ENCODE peak calls at places on chromosomes 5 and 9, in seven cellular contexts. One of them, this sample, is unnamed.

GRCh38 chr5:148482697-148483462 is 99.1 kb downstream of the FBXO38 start:
- DNase-seq in IMR-90: peak
- DNase-seq in body of pancreas: peak
- DNase-seq in choroid plexus epithelial cell: peak
- DNase-seq in lung: peak
- DNase-seq in astrocyte of the cerebellum: no peak
- DNase-seq in BE2C: peak
- DNase-seq in this sample: no peak

GRCh38 chr9:22049411-22049810 is 40.3 kb upstream of the CDKN2B start:
- DNase-seq in lung: no peak
- DNase-seq in choroid plexus epithelial cell: peak
- DNase-seq in astrocyte of the cerebellum: no peak
- DNase-seq in BE2C: no peak
- DNase-seq in body of pancreas: no peak
- DNase-seq in IMR-90: peak
- DNase-seq in this sample: no peak

GRCh38 chr5:166285385-166285784 is 2006.1 kb upstream of the WWC1 start:
- DNase-seq in lung: no peak
- DNase-seq in IMR-90: no peak
- DNase-seq in body of pancreas: no peak
- DNase-seq in choroid plexus epithelial cell: no peak
- DNase-seq in astrocyte of the cerebellum: no peak
- DNase-seq in BE2C: no peak
- DNase-seq in this sample: no peak

GRCh38 chr9:137463931-137464290 is 4.8 kb upstream of the NSMF start:
- DNase-seq in choroid plexus epithelial cell: no peak
- DNase-seq in body of pancreas: no peak
- DNase-seq in lung: no peak
- DNase-seq in BE2C: no peak
- DNase-seq in astrocyte of the cerebellum: no peak
- DNase-seq in IMR-90: no peak
- DNase-seq in this sample: no peak

GRCh38 chr5:176621661-176622079 is 8.7 kb downstream of the SNCB start:
- DNase-seq in choroid plexus epithelial cell: peak
- DNase-seq in BE2C: no peak
- DNase-seq in lung: no peak
- DNase-seq in astrocyte of the cerebellum: no peak
- DNase-seq in body of pancreas: no peak
- DNase-seq in IMR-90: peak
- DNase-seq in this sample: no peak

GRCh38 chr9:127361561-127361960 is 35.4 kb upstream of the SLC2A8 start:
- DNase-seq in IMR-90: no peak
- DNase-seq in BE2C: no peak
- DNase-seq in lung: no peak
- DNase-seq in choroid plexus epithelial cell: no peak
- DNase-seq in astrocyte of the cerebellum: no peak
- DNase-seq in body of pancreas: no peak
- DNase-seq in this sample: no peak

GRCh38 chr5:99022250-99022649 is 93.4 kb upstream of the CHD1 start:
- DNase-seq in BE2C: no peak
- DNase-seq in choroid plexus epithelial cell: no peak
- DNase-seq in lung: no peak
- DNase-seq in astrocyte of the cerebellum: no peak
- DNase-seq in IMR-90: no peak
- DNase-seq in body of pancreas: no peak
- DNase-seq in this sample: no peak

GRCh38 chr9:91182429-91182828 is 179.3 kb downstream of the AUH start:
- DNase-seq in astrocyte of the cerebellum: no peak
- DNase-seq in lung: peak
- DNase-seq in body of pancreas: no peak
- DNase-seq in IMR-90: no peak
- DNase-seq in choroid plexus epithelial cell: peak
- DNase-seq in BE2C: no peak
- DNase-seq in this sample: no peak

GRCh38 chr5:145908206-145908945 is 28.0 kb upstream of the SH3RF2 start:
- DNase-seq in IMR-90: no peak
- DNase-seq in BE2C: no peak
- DNase-seq in body of pancreas: no peak
- DNase-seq in astrocyte of the cerebellum: no peak
- DNase-seq in lung: no peak
- DNase-seq in choroid plexus epithelial cell: peak
- DNase-seq in this sample: no peak

GRCh38 chr5:73515232-73515631 is 17.0 kb downstream of the BTF3 start:
- DNase-seq in astrocyte of the cerebellum: peak
- DNase-seq in choroid plexus epithelial cell: no peak
- DNase-seq in BE2C: no peak
- DNase-seq in IMR-90: no peak
- DNase-seq in body of pancreas: peak
- DNase-seq in lung: peak
- DNase-seq in this sample: no peak

GRCh38 chr5:57432876-57433275 is 49.7 kb downstream of the ACTBL2 start:
- DNase-seq in choroid plexus epithelial cell: peak
- DNase-seq in lung: no peak
- DNase-seq in body of pancreas: no peak
- DNase-seq in astrocyte of the cerebellum: no peak
- DNase-seq in IMR-90: no peak
- DNase-seq in BE2C: peak
- DNase-seq in this sample: no peak

GRCh38 chr9:130040901-130041647 is 1.9 kb downstream of the FNBP1 start:
- DNase-seq in lung: no peak
- DNase-seq in astrocyte of the cerebellum: no peak
- DNase-seq in BE2C: no peak
- DNase-seq in body of pancreas: no peak
- DNase-seq in choroid plexus epithelial cell: no peak
- DNase-seq in IMR-90: no peak
- DNase-seq in this sample: no peak
- H3K4me3 ChIP-seq in lung: no peak
- H3K4me3 ChIP-seq in astrocyte of the cerebellum: peak
- H3K4me3 ChIP-seq in BE2C: peak
- H3K4me3 ChIP-seq in body of pancreas: no peak
- H3K4me3 ChIP-seq in choroid plexus epithelial cell: peak
- H3K4me3 ChIP-seq in IMR-90: no peak
- H3K4me3 ChIP-seq in this sample: peak

DNA sequence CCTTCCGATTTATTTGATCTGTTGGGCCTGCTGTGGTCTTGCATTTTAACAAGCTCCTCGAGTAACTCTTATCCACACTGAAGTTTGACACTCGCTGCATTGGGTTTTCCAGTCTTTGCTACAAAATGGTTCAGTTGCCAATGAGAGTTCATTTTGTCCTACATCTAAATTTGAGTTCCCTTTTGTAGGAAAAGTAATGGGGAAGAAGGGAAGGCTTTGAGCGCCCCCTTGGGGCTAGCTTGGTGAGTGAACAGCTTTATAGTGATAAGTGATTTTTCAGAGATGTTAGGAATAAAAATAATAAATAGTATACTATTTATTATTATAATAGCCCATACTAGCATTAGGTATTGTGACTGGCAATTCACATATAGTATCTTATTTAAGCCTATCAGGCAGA is 89.9 kb upstream of the GNAQ start:
- DNase-seq in lung: peak
- DNase-seq in choroid plexus epithelial cell: peak
- DNase-seq in astrocyte of the cerebellum: peak
- DNase-seq in body of pancreas: peak
- DNase-seq in IMR-90: peak
- DNase-seq in BE2C: peak
- DNase-seq in this sample: no peak
- TF ChIP-seq CTCF in lung: peak
- TF ChIP-seq CTCF in choroid plexus epithelial cell: peak
- TF ChIP-seq CTCF in astrocyte of the cerebellum: peak
- TF ChIP-seq CTCF in body of pancreas: peak
- TF ChIP-seq CTCF in IMR-90: peak
- TF ChIP-seq CTCF in BE2C: peak
- TF ChIP-seq CTCF in this sample: peak

DNA sequence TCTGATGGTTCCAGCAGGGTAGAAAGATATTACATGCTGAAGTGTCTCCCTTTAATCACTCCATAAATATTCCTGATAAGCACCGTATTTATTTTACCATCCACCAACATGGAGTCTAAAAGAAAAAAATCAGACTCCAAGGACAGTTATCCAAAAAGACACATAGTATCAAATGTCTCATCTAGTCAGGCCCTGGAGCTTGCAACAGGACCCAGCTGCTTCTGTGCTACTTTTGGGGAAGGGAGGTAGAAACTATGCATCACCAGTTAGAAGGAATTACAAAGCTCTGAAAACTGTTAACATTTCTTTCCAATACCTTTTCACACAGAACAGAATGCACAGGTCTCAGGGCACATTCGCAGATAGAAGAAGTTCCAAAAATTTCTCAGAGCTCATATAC is 88.2 kb downstream of the S1PR3 start:
- DNase-seq in astrocyte of the cerebellum: no peak
- DNase-seq in lung: no peak
- DNase-seq in IMR-90: peak
- DNase-seq in body of pancreas: no peak
- DNase-seq in choroid plexus epithelial cell: peak
- DNase-seq in BE2C: no peak
- DNase-seq in this sample: no peak
- H3K4me3 ChIP-seq in astrocyte of the cerebellum: no peak
- H3K4me3 ChIP-seq in lung: no peak
- H3K4me3 ChIP-seq in IMR-90: no peak
- H3K4me3 ChIP-seq in body of pancreas: no peak
- H3K4me3 ChIP-seq in choroid plexus epithelial cell: no peak
- H3K4me3 ChIP-seq in BE2C: no peak
- H3K4me3 ChIP-seq in this sample: no peak

GRCh38 chr9:12813533-12813932 is 38.7 kb downstream of the LURAP1L start:
- DNase-seq in lung: no peak
- DNase-seq in IMR-90: no peak
- DNase-seq in astrocyte of the cerebellum: no peak
- DNase-seq in choroid plexus epithelial cell: no peak
- DNase-seq in body of pancreas: no peak
- DNase-seq in BE2C: no peak
- DNase-seq in this sample: no peak

GRCh38 chr9:12812710-12813109 is 37.9 kb downstream of the LURAP1L start:
- DNase-seq in choroid plexus epithelial cell: no peak
- DNase-seq in lung: no peak
- DNase-seq in body of pancreas: no peak
- DNase-seq in BE2C: no peak
- DNase-seq in astrocyte of the cerebellum: no peak
- DNase-seq in IMR-90: no peak
- DNase-seq in this sample: no peak

GRCh38 chr9:12814877-12815237 is 40.0 kb downstream of the LURAP1L start:
- DNase-seq in IMR-90: no peak
- DNase-seq in BE2C: no peak
- DNase-seq in lung: no peak
- DNase-seq in choroid plexus epithelial cell: no peak
- DNase-seq in astrocyte of the cerebellum: no peak
- DNase-seq in body of pancreas: no peak
- DNase-seq in this sample: no peak

GRCh38 chr9:12815895-12816294 is 41.1 kb downstream of the LURAP1L start:
- DNase-seq in astrocyte of the cerebellum: no peak
- DNase-seq in choroid plexus epithelial cell: peak
- DNase-seq in IMR-90: peak
- DNase-seq in BE2C: no peak
- DNase-seq in lung: no peak
- DNase-seq in body of pancreas: no peak
- DNase-seq in this sample: no peak

GRCh38 chr9:12813960-12814876 is 39.4 kb downstream of the LURAP1L start:
- DNase-seq in choroid plexus epithelial cell: peak
- DNase-seq in lung: peak
- DNase-seq in IMR-90: peak
- DNase-seq in astrocyte of the cerebellum: peak
- DNase-seq in BE2C: peak
- DNase-seq in body of pancreas: peak
- DNase-seq in this sample: peak
- TF ChIP-seq CTCF in choroid plexus epithelial cell: peak
- TF ChIP-seq CTCF in lung: no peak
- TF ChIP-seq CTCF in IMR-90: peak
- TF ChIP-seq CTCF in astrocyte of the cerebellum: peak
- TF ChIP-seq CTCF in BE2C: peak
- TF ChIP-seq CTCF in body of pancreas: no peak
- TF ChIP-seq CTCF in this sample: peak

GRCh38 chr9:6715755-6716643 is 41.8 kb upstream of the KDM4C start:
- DNase-seq in body of pancreas: peak
- DNase-seq in astrocyte of the cerebellum: no peak
- DNase-seq in IMR-90: no peak
- DNase-seq in choroid plexus epithelial cell: peak
- DNase-seq in lung: peak
- DNase-seq in BE2C: peak
- DNase-seq in this sample: no peak
- H3K4me3 ChIP-seq in body of pancreas: peak
- H3K4me3 ChIP-seq in astrocyte of the cerebellum: peak
- H3K4me3 ChIP-seq in IMR-90: peak
- H3K4me3 ChIP-seq in choroid plexus epithelial cell: peak
- H3K4me3 ChIP-seq in lung: peak
- H3K4me3 ChIP-seq in BE2C: peak
- H3K4me3 ChIP-seq in this sample: peak

GRCh38 chr5:94310870-94311269 is 307.5 kb downstream of the KIAA0825 start:
- DNase-seq in body of pancreas: no peak
- DNase-seq in lung: no peak
- DNase-seq in astrocyte of the cerebellum: no peak
- DNase-seq in BE2C: no peak
- DNase-seq in choroid plexus epithelial cell: no peak
- DNase-seq in IMR-90: no peak
- DNase-seq in this sample: no peak
- TF ChIP-seq CTCF in body of pancreas: no peak
- TF ChIP-seq CTCF in lung: no peak
- TF ChIP-seq CTCF in astrocyte of the cerebellum: no peak
- TF ChIP-seq CTCF in BE2C: no peak
- TF ChIP-seq CTCF in choroid plexus epithelial cell: no peak
- TF ChIP-seq CTCF in IMR-90: peak
- TF ChIP-seq CTCF in this sample: no peak

DNA sequence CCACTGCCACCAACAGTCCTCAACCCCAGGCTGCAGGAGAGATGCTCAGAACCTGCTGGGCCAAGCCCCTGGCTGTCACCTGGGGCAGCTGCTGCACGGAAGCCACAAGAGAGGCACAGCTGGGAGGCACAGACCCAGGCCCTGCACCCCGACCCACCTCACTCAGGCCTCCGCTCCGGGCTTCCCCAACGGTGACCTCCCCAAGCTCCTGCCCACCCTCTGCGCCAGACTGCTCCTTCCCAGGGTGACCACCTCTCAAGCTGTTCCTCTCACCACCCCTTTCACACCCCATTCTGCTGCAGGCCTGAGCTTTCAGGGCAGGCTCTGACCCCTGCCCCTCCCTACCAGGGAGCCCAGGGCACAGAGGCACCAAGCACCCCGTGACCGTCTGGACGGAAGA is 33.0 kb downstream of the VAV2 start:
- DNase-seq in body of pancreas: no peak
- DNase-seq in astrocyte of the cerebellum: no peak
- DNase-seq in BE2C: no peak
- DNase-seq in IMR-90: no peak
- DNase-seq in choroid plexus epithelial cell: no peak
- DNase-seq in lung: no peak
- DNase-seq in this sample: no peak
- H3K4me3 ChIP-seq in body of pancreas: no peak
- H3K4me3 ChIP-seq in astrocyte of the cerebellum: no peak
- H3K4me3 ChIP-seq in BE2C: no peak
- H3K4me3 ChIP-seq in IMR-90: no peak
- H3K4me3 ChIP-seq in choroid plexus epithelial cell: no peak
- H3K4me3 ChIP-seq in lung: no peak
- H3K4me3 ChIP-seq in this sample: no peak

GRCh38 chr5:82605441-82605973 is 327.4 kb upstream of the RPS23 start:
- DNase-seq in astrocyte of the cerebellum: no peak
- DNase-seq in lung: no peak
- DNase-seq in choroid plexus epithelial cell: no peak
- DNase-seq in BE2C: no peak
- DNase-seq in body of pancreas: no peak
- DNase-seq in IMR-90: no peak
- DNase-seq in this sample: no peak
- TF ChIP-seq CTCF in astrocyte of the cerebellum: no peak
- TF ChIP-seq CTCF in lung: no peak
- TF ChIP-seq CTCF in choroid plexus epithelial cell: no peak
- TF ChIP-seq CTCF in BE2C: no peak
- TF ChIP-seq CTCF in body of pancreas: no peak
- TF ChIP-seq CTCF in IMR-90: no peak
- TF ChIP-seq CTCF in this sample: no peak

GRCh38 chr9:129549139-129549538 is 71.8 kb downstream of the C9orf50 start:
- DNase-seq in lung: no peak
- DNase-seq in astrocyte of the cerebellum: no peak
- DNase-seq in body of pancreas: no peak
- DNase-seq in choroid plexus epithelial cell: no peak
- DNase-seq in IMR-90: no peak
- DNase-seq in BE2C: no peak
- DNase-seq in this sample: no peak
- H3K4me3 ChIP-seq in lung: no peak
- H3K4me3 ChIP-seq in astrocyte of the cerebellum: no peak
- H3K4me3 ChIP-seq in body of pancreas: no peak
- H3K4me3 ChIP-seq in choroid plexus epithelial cell: no peak
- H3K4me3 ChIP-seq in IMR-90: no peak
- H3K4me3 ChIP-seq in BE2C: no peak
- H3K4me3 ChIP-seq in this sample: no peak